ENCODE peak calls at places on chromosomes 13 and 19, in seven cellular contexts. B is ureter; K is uterus; U is neuronal stem cell; V is cerebellar cortex; W is Jurkat, Clone E6-1; G is activated naive CD4-positive, alpha-beta T cell treated with Interleukin-2 at 50 U/mL for 16 hours. Z is an unnamed sample.

GRCh38 chr19:4379383-4380253 is 20.7 kb downstream of the SH3GL1 start:
- DNase-seq in B (no peak), K (no peak), U (no peak), V (no peak), W (no peak), G (peak), Z (no peak)

GRCh38 chr13:74771964-74772363 is 637.8 kb upstream of the KLF12 start:
- DNase-seq in B (no peak), K (no peak), U (no peak), V (no peak), W (no peak), G (no peak), Z (no peak)

GRCh38 chr13:44088911-44089851 is 209.5 kb downstream of the LACC1 start:
- DNase-seq in B (no peak), K (no peak), U (no peak), V (no peak), W (no peak), G (no peak), Z (no peak)

GRCh38 chr19:53927745-53928144 is 18.7 kb downstream of the CACNG7 start:
- DNase-seq in B (no peak), K (no peak), U (peak), V (no peak), W (peak), G (peak), Z (no peak)

GRCh38 chr13:50208826-50209335 is 193.6 kb downstream of the KCNRG start:
- DNase-seq in B (peak), K (peak), U (no peak), V (peak), W (peak), G (no peak), Z (no peak)

GRCh38 chr13:89857502-89857901 is 1490.0 kb upstream of the MIR17HG start:
- DNase-seq in B (no peak), K (no peak), U (no peak), V (no peak), W (no peak), G (no peak), Z (no peak)

GRCh38 chr13:60467098-60467497 is 70.1 kb downstream of the TDRD3 start:
- DNase-seq in B (no peak), K (no peak), U (no peak), V (no peak), W (no peak), G (no peak), Z (no peak)

GRCh38 chr13:78610381-78610883 is 7.1 kb upstream of the POU4F1 start:
- DNase-seq in B (no peak), K (no peak), U (no peak), V (no peak), W (no peak), G (no peak), Z (no peak)

GRCh38 chr19:30060872-30061556 is 119.0 kb downstream of the URI1 start:
- DNase-seq in B (no peak), K (no peak), U (no peak), V (no peak), W (no peak), G (no peak), Z (no peak)